ENCODE peak calls at places on chromosomes 6 and 20, in four cellular contexts. N, T, Y and F are unnamed samples.
A peak's percentile ranks its signal among the peaks of the same experiment; 100 is the strongest.

GRCh38 chr6:36979343-36979742 is 6.7 kb downstream of the MTCH1 start:
- DNase-seq in N (peak; percentile 41), T (no peak), Y (no peak), F (no peak)

GRCh38 chr6:25257686-25258348 is 21.4 kb upstream of the CARMIL1 start:
- DNase-seq in N (no peak), T (no peak), Y (no peak), F (no peak)

GRCh38 chr6:128882560-128882959 is 378 bp upstream of the LAMA2 start:
- DNase-seq in N (peak; percentile 2), T (no peak), Y (peak; percentile 7), F (peak; percentile 71)

GRCh38 chr6:43717822-43718221 is 30.2 kb upstream of the MRPS18A start:
- DNase-seq in N (no peak), T (no peak), Y (no peak), F (peak; percentile 28)

GRCh38 chr6:90818163-90818562 is 231.3 kb upstream of the MAP3K7 start:
- DNase-seq in N (no peak), T (no peak), Y (no peak), F (no peak)

GRCh38 chr20:53081916-53082863 is 110.0 kb downstream of the TSHZ2 start:
- DNase-seq in N (no peak), T (no peak), Y (peak; percentile 39), F (no peak)

GRCh38 chr6:40295251-40295949 is 291.8 kb downstream of the LRFN2 start:
- DNase-seq in N (no peak), T (no peak), Y (no peak), F (no peak)

GRCh38 chr20:50563133-50563944 is 53.2 kb downstream of the PTPN1 start:
- DNase-seq in N (no peak), T (no peak), Y (no peak), F (no peak)

GRCh38 chr20:38195041-38195504 is 30.0 kb upstream of the TGM2 start:
- DNase-seq in N (no peak), T (no peak), Y (no peak), F (peak; percentile 29)

GRCh38 chr6:125585470-125585869 is 164.0 kb upstream of the HEY2 start:
- DNase-seq in N (no peak), T (no peak), Y (no peak), F (no peak)

GRCh38 chr6:31727717-31728671 is 1.1 kb downstream of the DDAH2 start:
- DNase-seq in N (no peak), T (no peak), Y (no peak), F (no peak)

GRCh38 chr6:107720762-107721161 is 103.4 kb downstream of the SCML4 start:
- DNase-seq in N (no peak), T (no peak), Y (no peak), F (peak; percentile 22)

DNA sequence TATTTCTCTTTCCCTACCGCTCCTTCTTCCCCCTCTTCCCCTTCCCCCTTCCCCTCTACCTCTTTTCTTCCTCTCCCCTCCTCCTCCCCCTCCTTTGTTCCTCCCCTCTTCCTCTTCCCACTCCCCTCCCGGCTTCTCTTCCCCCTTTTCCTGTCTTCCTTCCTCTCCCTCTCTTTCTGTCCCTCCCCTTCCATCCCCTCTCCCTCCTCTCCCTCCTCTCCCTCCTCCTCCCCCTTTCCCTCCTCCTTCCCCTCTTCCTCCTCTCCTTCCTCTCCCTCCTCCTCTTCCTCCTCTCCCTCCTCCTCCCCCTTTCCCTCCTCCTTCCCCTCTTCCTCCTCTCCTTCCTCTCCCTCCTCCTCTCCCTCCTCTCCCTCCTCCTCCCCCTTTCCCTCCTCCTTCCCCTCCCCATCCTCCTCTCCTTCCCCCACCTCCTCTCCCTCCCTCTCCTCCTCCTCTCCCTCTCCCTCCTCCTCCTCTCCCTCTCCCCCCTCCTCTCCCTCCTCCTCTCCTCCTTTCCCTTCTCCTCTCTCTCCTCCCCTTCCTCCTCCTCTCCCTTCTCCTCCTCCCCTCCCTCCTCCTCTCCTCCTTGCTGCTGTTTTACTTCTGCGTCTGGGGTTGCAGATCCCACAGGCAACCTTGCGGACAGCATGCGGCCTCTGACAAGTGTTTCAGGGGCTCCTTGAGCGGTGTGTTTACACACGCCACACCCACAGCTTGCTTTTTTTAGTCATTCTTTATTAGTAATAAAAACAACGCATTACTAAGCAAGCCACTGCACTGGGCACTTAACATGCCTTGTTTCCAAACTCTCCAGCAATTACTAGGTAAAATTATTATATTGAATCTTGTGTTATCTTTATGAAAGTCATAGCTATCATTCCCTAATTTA is 81.7 kb downstream of the TFAP2C start:
- DNase-seq in N (peak; percentile 13), T (no peak), Y (no peak), F (no peak)
- H3K9me3 ChIP-seq in N (no peaks in the 10 kb centered on the region), T (no peaks in the 10 kb centered on the region), Y (no peaks in the 10 kb centered on the region), F (no peaks in the 10 kb centered on the region)

GRCh38 chr6:116763048-116763447 is 2.5 kb downstream of the FAM162B start:
- DNase-seq in N (no peak), T (no peak), Y (no peak), F (no peak)

GRCh38 chr6:116764961-116765841 is at the start of gene FAM162B:
- DNase-seq in N (peak; percentile 32), T (no peak), Y (peak; percentile 73), F (peak; percentile 85)

GRCh38 chr6:116763871-116764270 is 1.6 kb downstream of the FAM162B start:
- DNase-seq in N (peak; percentile 38), T (no peak), Y (no peak), F (no peak)

GRCh38 chr6:116766506-116767176 is 1.1 kb upstream of the FAM162B start:
- DNase-seq in N (no peak), T (no peak), Y (no peak), F (no peak)

GRCh38 chr6:116764557-116764960 is 960 bp downstream of the FAM162B start:
- DNase-seq in N (peak; percentile 9), T (no peak), Y (no peak), F (peak; percentile 82)
- H3K4me3 ChIP-seq in N (peak overlapping the region; percentile 47), T (peak overlapping the region; percentile 56), Y (peak overlapping the region; percentile 48), F (peak overlapping the region; percentile 81)

GRCh38 chr20:63160641-63161175 is 55.2 kb downstream of the YTHDF1 start:
- DNase-seq in N (no peak), T (no peak), Y (no peak), F (no peak)
- H3K4me1 ChIP-seq in N (no peaks in the 10 kb centered on the region), T (no peaks in the 10 kb centered on the region), Y (peaks cover 9% of the 10 kb centered on the region), F (no peaks in the 10 kb centered on the region)

GRCh38 chr6:323730-324088 is 31.4 kb downstream of the DUSP22 start:
- DNase-seq in N (no peak), T (no peak), Y (no peak), F (no peak)
- H3K9me3 ChIP-seq in N (peaks cover 2% of the 10 kb centered on the region), T (no peaks in the 10 kb centered on the region), Y (no peaks in the 10 kb centered on the region), F (no peaks in the 10 kb centered on the region)

GRCh38 chr6:29791786-29792122 is 35.9 kb upstream of the HLA-G start:
- DNase-seq in N (no peak), T (no peak), Y (no peak), F (no peak)
- H3K4me3 ChIP-seq in N (no peak overlapping the region), T (peak overlapping the region; percentile 67), Y (peak overlapping the region; percentile 63), F (peak overlapping the region; percentile 58)